ENCODE peak calls at places on chromosomes 11 and 22, in four cellular contexts. One of them, this sample, is unnamed.

GRCh38 chr11:110479445-110480101 is 49.8 kb downstream of the FDX1 start:
- DNase-seq in GM12878: no peak
- DNase-seq in thyroid gland: no peak
- DNase-seq in NB4: peak; percentile 63
- DNase-seq in this sample: no peak

GRCh38 chr11:111479666-111480065 is 32.5 kb downstream of the BTG4 start:
- DNase-seq in NB4: no peak
- DNase-seq in thyroid gland: no peak
- DNase-seq in GM12878: no peak
- DNase-seq in this sample: no peak

GRCh38 chr22:22061085-22062077 is 78.8 kb upstream of the TOP3B start:
- DNase-seq in NB4: peak; percentile 93
- DNase-seq in GM12878: no peak
- DNase-seq in thyroid gland: no peak
- DNase-seq in this sample: peak; percentile 70

GRCh38 chr22:29719894-29720645 is at the start of gene CABP7:
- DNase-seq in GM12878: no peak
- DNase-seq in NB4: no peak
- DNase-seq in thyroid gland: no peak
- DNase-seq in this sample: no peak

GRCh38 chr11:32118025-32118974 is 27.4 kb downstream of the RCN1 start:
- DNase-seq in GM12878: no peak
- DNase-seq in thyroid gland: no peak
- DNase-seq in NB4: peak; percentile 42
- DNase-seq in this sample: peak; percentile 78

GRCh38 chr22:20471126-20471833 is 24.3 kb downstream of the KLHL22 start:
- DNase-seq in NB4: no peak
- DNase-seq in GM12878: no peak
- DNase-seq in thyroid gland: no peak
- DNase-seq in this sample: no peak

GRCh38 chr11:67356551-67356866 is 3.2 kb upstream of the POLD4 start:
- DNase-seq in GM12878: no peak
- DNase-seq in thyroid gland: no peak
- DNase-seq in NB4: no peak
- DNase-seq in this sample: no peak

GRCh38 chr22:19848298-19849224 is 6.1 kb downstream of the GNB1L start:
- DNase-seq in NB4: no peak
- DNase-seq in GM12878: no peak
- DNase-seq in thyroid gland: peak; percentile 90
- DNase-seq in this sample: no peak

GRCh38 chr22:44030051-44030701 is 6.1 kb downstream of the PARVB start:
- DNase-seq in GM12878: no peak
- DNase-seq in NB4: no peak
- DNase-seq in thyroid gland: no peak
- DNase-seq in this sample: no peak

GRCh38 chr11:46119053-46119351 is 2.3 kb downstream of the PHF21A start:
- DNase-seq in thyroid gland: no peak
- DNase-seq in NB4: no peak
- DNase-seq in GM12878: no peak
- DNase-seq in this sample: no peak

GRCh38 chr11:134120921-134121526 is 52.2 kb downstream of the JAM3 start:
- DNase-seq in thyroid gland: no peak
- DNase-seq in GM12878: no peak
- DNase-seq in NB4: no peak
- DNase-seq in this sample: peak; percentile 37

GRCh38 chr22:32044913-32045312 is 1.9 kb downstream of the SLC5A1 start:
- DNase-seq in thyroid gland: no peak
- DNase-seq in NB4: no peak
- DNase-seq in GM12878: no peak
- DNase-seq in this sample: no peak

GRCh38 chr11:24651873-24652272 is 155.0 kb downstream of the LUZP2 start:
- DNase-seq in GM12878: no peak
- DNase-seq in thyroid gland: no peak
- DNase-seq in NB4: no peak
- DNase-seq in this sample: no peak

GRCh38 chr11:75966546-75967287 is 151.7 kb downstream of the UVRAG start:
- DNase-seq in NB4: peak; percentile 79
- DNase-seq in thyroid gland: no peak
- DNase-seq in GM12878: no peak
- DNase-seq in this sample: no peak

GRCh38 chr11:103958475-103959215 is 77.8 kb upstream of the DDI1 start:
- DNase-seq in thyroid gland: no peak
- DNase-seq in NB4: no peak
- DNase-seq in GM12878: peak; percentile 37
- DNase-seq in this sample: no peak

GRCh38 chr22:49746065-49746464 is 81.6 kb downstream of the BRD1 start:
- DNase-seq in thyroid gland: no peak
- DNase-seq in GM12878: no peak
- DNase-seq in NB4: no peak
- DNase-seq in this sample: no peak

GRCh38 chr11:13358871-13359270 is 81.3 kb downstream of the BMAL1 start:
- DNase-seq in NB4: no peak
- DNase-seq in GM12878: no peak
- DNase-seq in thyroid gland: no peak
- DNase-seq in this sample: no peak

GRCh38 chr11:59776210-59777066 is 21.3 kb downstream of the STX3 start:
- DNase-seq in thyroid gland: no peak
- DNase-seq in GM12878: no peak
- DNase-seq in NB4: no peak
- DNase-seq in this sample: no peak

GRCh38 chr11:19200410-19201201 is 1.2 kb downstream of the CSRP3 start:
- DNase-seq in GM12878: no peak
- DNase-seq in NB4: no peak
- DNase-seq in thyroid gland: no peak
- DNase-seq in this sample: no peak

GRCh38 chr11:58856806-58857205 is 12.3 kb upstream of the GLYATL2 start:
- DNase-seq in thyroid gland: no peak
- DNase-seq in NB4: no peak
- DNase-seq in GM12878: no peak
- DNase-seq in this sample: no peak

DNA sequence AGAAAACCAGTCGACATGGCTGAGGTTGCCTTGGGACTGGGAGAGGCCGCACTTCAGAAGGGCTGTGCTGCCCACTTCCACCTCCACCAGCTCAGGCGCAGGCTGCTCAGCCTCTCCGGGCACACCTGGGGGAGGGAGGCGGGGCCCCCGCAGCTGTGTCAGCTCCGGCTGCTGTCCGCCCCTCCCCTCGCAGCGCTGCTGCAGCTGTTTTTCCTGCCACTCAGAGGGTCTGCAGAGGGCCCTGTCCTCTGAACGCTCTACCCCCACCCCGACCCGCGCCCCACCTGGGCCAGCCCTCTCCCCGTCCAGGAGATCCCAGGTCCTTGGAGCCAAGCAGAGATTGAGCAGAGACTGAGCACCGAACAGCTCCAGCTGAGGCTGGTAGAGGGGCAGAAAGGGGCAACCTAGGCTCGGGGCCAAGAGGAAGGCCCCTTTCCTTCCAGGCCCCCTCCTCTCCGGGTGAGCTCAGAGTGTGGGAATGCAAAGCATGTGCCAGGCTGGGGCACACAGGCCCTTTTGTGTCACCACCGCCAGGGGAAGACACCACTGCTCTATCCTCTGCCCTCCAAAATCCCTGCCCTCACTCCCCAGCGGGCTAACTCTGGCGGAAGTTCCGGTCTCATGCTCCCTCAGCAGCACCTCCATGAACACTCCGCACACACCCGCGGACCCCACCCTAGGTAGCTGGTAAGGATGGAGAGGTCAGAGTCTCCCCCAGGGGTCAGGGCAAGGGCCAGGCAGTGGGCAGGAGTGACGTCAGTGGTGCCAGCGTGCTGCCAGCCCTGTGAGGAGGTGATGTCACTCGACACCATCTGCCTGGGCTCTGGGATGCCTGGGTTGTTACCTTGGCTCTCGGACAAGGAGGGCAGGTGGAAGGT is 1.6 kb downstream of the MCAM start:
- DNase-seq in thyroid gland: no peak
- DNase-seq in NB4: no peak
- DNase-seq in GM12878: no peak
- DNase-seq in this sample: no peak
- TF ChIP-seq POLR2A in thyroid gland: no peak
- TF ChIP-seq POLR2A in NB4: no peak
- TF ChIP-seq POLR2A in GM12878: no peak
- TF ChIP-seq POLR2A in this sample: no peak

DNA sequence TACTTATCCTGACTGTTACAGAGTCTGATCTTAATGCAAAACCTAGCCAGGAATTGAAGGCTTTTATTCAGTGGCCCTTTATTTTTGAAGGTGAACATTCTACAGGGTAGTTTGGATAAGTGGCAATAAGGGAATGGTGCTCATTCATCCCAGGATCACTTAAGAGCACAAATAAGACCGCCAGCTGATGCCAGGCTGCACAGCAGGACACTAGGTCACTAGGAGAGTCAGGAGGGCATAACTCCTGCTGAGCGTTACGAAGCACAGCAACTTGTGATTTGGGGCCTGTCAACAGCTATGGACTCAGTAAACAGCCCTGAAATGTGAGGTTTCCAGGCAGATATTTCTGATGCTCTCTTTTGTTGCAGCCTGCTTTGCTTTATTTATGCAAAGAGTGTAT is 636.8 kb downstream of the NTM start:
- DNase-seq in GM12878: no peak
- DNase-seq in thyroid gland: no peak
- DNase-seq in NB4: no peak
- DNase-seq in this sample: no peak
- TF ChIP-seq POLR2A in GM12878: no peak
- TF ChIP-seq POLR2A in thyroid gland: no peak
- TF ChIP-seq POLR2A in NB4: no peak
- TF ChIP-seq POLR2A in this sample: no peak

DNA sequence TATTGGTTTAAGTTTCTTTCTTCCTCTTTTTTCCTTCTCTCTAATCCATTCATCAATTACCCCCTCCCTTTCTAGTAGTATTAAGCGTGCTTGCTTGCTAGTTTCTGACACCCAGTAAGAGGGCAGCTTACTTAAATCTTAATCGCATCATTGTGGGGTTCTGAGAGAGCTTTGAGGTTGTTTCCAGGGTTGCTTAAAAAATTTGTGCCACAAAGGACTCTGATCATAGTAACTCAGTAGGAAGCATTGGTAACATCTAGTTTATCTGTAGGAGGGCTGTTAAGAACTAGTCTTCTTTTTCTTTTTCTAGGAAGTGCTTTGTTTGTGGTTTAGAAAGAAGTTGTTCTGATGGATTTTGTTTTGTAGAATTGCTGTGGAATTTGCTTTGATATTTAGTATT is 45.3 kb downstream of the TMEM135 start:
- DNase-seq in GM12878: no peak
- DNase-seq in thyroid gland: no peak
- DNase-seq in NB4: no peak
- DNase-seq in this sample: no peak
- TF ChIP-seq POLR2A in GM12878: no peak
- TF ChIP-seq POLR2A in thyroid gland: no peak
- TF ChIP-seq POLR2A in NB4: no peak
- TF ChIP-seq POLR2A in this sample: no peak

GRCh38 chr22:38705235-38706100 is at the start of gene GTPBP1:
- DNase-seq in GM12878: peak; percentile 100
- DNase-seq in thyroid gland: peak; percentile 99
- DNase-seq in NB4: peak; percentile 100
- DNase-seq in this sample: peak; percentile 100
- TF ChIP-seq POLR2A in GM12878: peak; percentile 79
- TF ChIP-seq POLR2A in thyroid gland: peak; percentile 97
- TF ChIP-seq POLR2A in NB4: peak; percentile 68
- TF ChIP-seq POLR2A in this sample: peak; percentile 96

This sample was measured in testis.